ENCODE peak calls at places on chromosomes 11 and 22, in six cellular contexts. J is ascending aorta, L is ovary, P is mammary epithelial cell, N is dorsolateral prefrontal cortex, H is heart left ventricle. C is an unnamed sample.

GRCh38 chr11:94747136-94748110 is 20.7 kb upstream of the AMOTL1 start:
- DNase-seq in P (peak), J (no peak), H (no peak), N (no peak), L (no peak), C (no peak)

GRCh38 chr11:73217131-73217809 is 811 bp upstream of the P2RY2 start:
- DNase-seq in J (peak), N (no peak), H (no peak), P (no peak), L (peak), C (peak)

GRCh38 chr11:87604350-87604749 is 566.6 kb downstream of the TMEM135 start:
- DNase-seq in N (no peak), H (no peak), P (peak), L (no peak), J (no peak), C (no peak)

GRCh38 chr22:44671742-44672141 is 30.3 kb upstream of the PRR5 start:
- DNase-seq in P (peak), J (no peak), N (no peak), L (no peak), H (no peak), C (no peak)

GRCh38 chr11:3162410-3163240 is 2.5 kb downstream of the OSBPL5 start:
- DNase-seq in L (no peak), H (peak), P (no peak), J (peak), N (no peak), C (no peak)

GRCh38 chr22:37802310-37803194 is 5.2 kb upstream of the GCAT start:
- DNase-seq in L (peak), H (peak), P (no peak), J (no peak), N (peak), C (peak)

GRCh38 chr11:110308071-110308470 is 11.7 kb upstream of the RDX start:
- DNase-seq in N (no peak), L (no peak), H (no peak), J (no peak), P (no peak), C (no peak)

GRCh38 chr22:18050065-18050464 is 25.7 kb upstream of the MICAL3 start:
- DNase-seq in L (no peak), P (no peak), J (no peak), N (no peak), H (no peak), C (no peak)

GRCh38 chr11:113173023-113173594 is 141.3 kb upstream of the TTC12 start:
- DNase-seq in J (no peak), P (no peak), N (no peak), H (no peak), L (no peak), C (no peak)

GRCh38 chr11:65827774-65828156 is 6.0 kb upstream of the SNX32 start:
- DNase-seq in L (no peak), P (no peak), H (no peak), J (no peak), N (no peak), C (no peak)

GRCh38 chr22:20004464-20004863 is 12.2 kb downstream of the ARVCF start:
- DNase-seq in L (no peak), P (no peak), H (no peak), J (no peak), N (no peak), C (no peak)

GRCh38 chr11:27592111-27592780 is 85.7 kb upstream of the LIN7C start:
- DNase-seq in L (no peak), N (no peak), P (no peak), J (no peak), H (no peak), C (no peak)

GRCh38 chr11:134557571-134558257 is 145.7 kb upstream of the B3GAT1 start:
- DNase-seq in N (no peak), H (no peak), L (no peak), J (no peak), P (no peak), C (no peak)

GRCh38 chr11:76620471-76620870 is 50.1 kb downstream of the LRRC32 start:
- DNase-seq in L (no peak), J (no peak), N (no peak), P (peak), H (no peak), C (no peak)

GRCh38 chr11:69352715-69353325 is 58.9 kb downstream of the MYEOV start:
- DNase-seq in L (no peak), N (peak), P (peak), H (no peak), J (no peak), C (no peak)

GRCh38 chr11:2691991-2692841 is 7.6 kb downstream of the KCNQ1OT1 start:
- DNase-seq in N (no peak), L (peak), J (no peak), H (no peak), P (no peak), C (no peak)

GRCh38 chr22:44402196-44403111 is 89.7 kb upstream of the SHISAL1 start:
- DNase-seq in H (no peak), L (no peak), J (no peak), N (peak), P (no peak), C (no peak)

GRCh38 chr22:44901301-44901700 is 108.5 kb downstream of the PHF21B start:
- DNase-seq in H (no peak), J (no peak), L (no peak), N (no peak), P (no peak), C (no peak)

GRCh38 chr11:106137061-106137460 is 59.6 kb downstream of the AASDHPPT start:
- DNase-seq in H (no peak), J (no peak), P (no peak), L (no peak), N (no peak), C (no peak)

GRCh38 chr22:39332441-39333064 is 13.1 kb upstream of the RPL3 start:
- DNase-seq in L (no peak), P (no peak), H (no peak), N (no peak), J (no peak), C (no peak)

GRCh38 chr11:28072321-28072720 is 35.6 kb downstream of the KIF18A start:
- DNase-seq in L (no peak), H (no peak), J (no peak), P (no peak), N (no peak), C (no peak)

GRCh38 chr11:78039391-78039918 is 16.4 kb upstream of the KCTD14 start:
- DNase-seq in N (no peak), P (no peak), H (no peak), L (no peak), J (no peak), C (no peak)

GRCh38 chr11:78038697-78039313 is 15.7 kb upstream of the KCTD14 start:
- DNase-seq in P (no peak), N (no peak), L (no peak), H (no peak), J (no peak), C (no peak)

GRCh38 chr11:78040691-78041379 is 17.8 kb upstream of the KCTD14 start:
- DNase-seq in H (no peak), N (no peak), J (no peak), P (no peak), L (no peak), C (no peak)

GRCh38 chr11:78041843-78042455 is 18.9 kb upstream of the KCTD14 start:
- DNase-seq in H (no peak), N (no peak), L (no peak), P (no peak), J (no peak), C (no peak)

DNA sequence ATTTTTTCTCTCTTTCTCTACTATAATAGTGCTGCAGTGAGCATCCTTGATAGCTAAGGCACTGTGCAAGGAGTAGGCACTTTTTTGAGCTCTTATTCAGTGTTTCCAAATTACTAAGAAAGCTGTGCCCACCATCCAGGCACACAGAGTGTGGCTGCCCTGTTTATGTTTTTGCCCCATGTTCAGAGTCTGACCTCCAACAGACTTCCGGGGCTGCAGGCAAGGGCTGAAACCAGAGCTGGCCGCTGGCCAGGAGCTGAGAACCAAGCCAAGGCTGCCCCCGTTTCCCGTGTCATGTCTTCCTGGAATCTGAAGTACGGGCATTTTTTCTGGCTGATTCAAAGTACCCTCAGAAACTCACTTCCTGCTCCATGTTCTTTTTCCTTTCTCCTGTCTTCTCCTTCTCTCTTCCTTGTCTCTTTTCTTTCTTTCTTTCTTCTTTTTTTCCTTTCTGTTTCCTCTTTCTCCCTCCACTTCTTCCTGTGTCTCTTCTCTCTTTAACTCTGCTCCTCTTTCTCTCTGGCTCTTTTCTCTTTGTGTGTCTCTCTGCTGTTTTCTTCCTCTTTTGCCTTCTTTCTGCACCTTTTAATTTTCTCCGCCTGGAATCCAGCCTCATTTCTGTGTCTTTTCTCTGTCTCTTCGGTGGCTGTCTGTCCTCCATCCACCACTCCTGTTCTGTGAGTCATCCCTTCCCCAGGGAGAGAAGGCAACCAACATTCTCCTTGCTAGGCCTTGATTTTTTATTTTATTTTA is 17.0 kb upstream of the KCTD14 start:
- DNase-seq in P (peak), N (peak), L (peak), J (no peak), H (peak), C (no peak)
- TF ChIP-seq CTCF in P (no peak), N (no peak), L (no peak), J (no peak), H (no peak), C (no peak)

DNA sequence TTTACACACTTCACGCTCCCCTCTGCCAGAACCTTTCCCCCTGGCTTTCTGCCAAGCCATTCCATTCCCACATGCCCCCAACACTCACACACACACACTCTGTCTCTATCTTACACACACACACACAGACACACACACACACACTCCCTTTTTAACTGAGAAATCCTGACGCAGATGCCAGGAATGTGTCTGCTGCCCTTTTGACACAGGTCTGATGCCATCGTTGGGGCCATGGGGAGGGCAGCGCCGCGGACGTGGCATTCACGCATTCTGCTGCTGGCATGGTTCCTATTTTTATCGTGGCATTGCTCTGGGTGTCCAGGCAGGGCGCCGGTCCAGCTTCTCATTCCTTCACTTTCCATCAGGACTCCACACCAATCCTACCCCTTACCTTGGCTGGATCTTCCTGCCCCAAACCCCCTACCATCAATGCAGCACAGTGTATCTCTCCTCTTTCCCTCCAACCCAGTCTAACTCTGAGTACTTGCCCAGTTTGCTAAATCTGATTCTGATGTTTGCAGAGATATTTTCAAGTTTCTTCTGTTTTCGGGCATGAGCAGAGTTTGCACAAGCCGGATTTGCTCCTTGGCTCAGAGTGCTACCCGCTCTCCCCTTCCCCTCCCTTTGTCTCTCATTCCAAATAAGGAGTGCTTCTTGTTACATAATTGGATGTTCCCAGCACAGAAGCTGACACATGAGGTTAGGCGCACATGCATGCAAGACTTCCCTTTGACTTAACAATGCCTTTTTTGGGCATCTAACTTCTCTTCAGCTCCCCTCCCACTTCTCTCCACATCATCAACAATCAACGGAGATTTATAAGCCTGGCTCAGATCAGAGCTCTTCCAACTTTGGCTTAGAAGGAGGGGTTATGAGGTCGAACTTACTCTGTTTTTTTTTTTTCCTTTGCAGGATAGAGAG is 18.8 kb downstream of the SNX19 start:
- DNase-seq in H (peak), N (no peak), L (peak), J (peak), P (peak), C (no peak)
- H3K27ac ChIP-seq in H (peak), N (peak), L (peak), J (peak), P (peak), C (peak)

GRCh38 chr22:49963647-49964026 is 3.1 kb downstream of the PIM3 start:
- DNase-seq in L (no peak), N (peak), J (peak), P (no peak), H (no peak), C (peak)
- H3K4me3 ChIP-seq in L (peak), N (no peak), J (peak), P (peak), H (peak), C (peak)

GRCh38 chr22:42893366-42894150 is 36.5 kb upstream of the ARFGAP3 start:
- DNase-seq in N (no peak), H (no peak), P (no peak), L (no peak), J (no peak), C (no peak)
- TF ChIP-seq CTCF in N (no peak), H (no peak), P (no peak), L (no peak), J (no peak), C (no peak)

GRCh38 chr22:36383110-36383581 is 4.6 kb downstream of the MYH9 start:
- DNase-seq in L (no peak), H (no peak), N (no peak), J (no peak), P (peak), C (no peak)

GRCh38 chr22:36386351-36386899 is 1.3 kb downstream of the MYH9 start:
- DNase-seq in H (no peak), L (no peak), N (no peak), J (no peak), P (no peak), C (peak)

GRCh38 chr22:36386900-36387663 is 685 bp downstream of the MYH9 start:
- DNase-seq in H (peak), J (no peak), P (no peak), N (no peak), L (peak), C (peak)

GRCh38 chr22:36385491-36386350 is 2.0 kb downstream of the MYH9 start:
- DNase-seq in L (no peak), H (no peak), N (no peak), P (peak), J (peak), C (peak)

GRCh38 chr22:36384766-36385400 is 2.9 kb downstream of the MYH9 start:
- DNase-seq in N (no peak), L (no peak), H (no peak), P (no peak), J (no peak), C (no peak)
- H3K27ac ChIP-seq in N (peak), L (peak), H (peak), P (peak), J (peak), C (peak)

DNA sequence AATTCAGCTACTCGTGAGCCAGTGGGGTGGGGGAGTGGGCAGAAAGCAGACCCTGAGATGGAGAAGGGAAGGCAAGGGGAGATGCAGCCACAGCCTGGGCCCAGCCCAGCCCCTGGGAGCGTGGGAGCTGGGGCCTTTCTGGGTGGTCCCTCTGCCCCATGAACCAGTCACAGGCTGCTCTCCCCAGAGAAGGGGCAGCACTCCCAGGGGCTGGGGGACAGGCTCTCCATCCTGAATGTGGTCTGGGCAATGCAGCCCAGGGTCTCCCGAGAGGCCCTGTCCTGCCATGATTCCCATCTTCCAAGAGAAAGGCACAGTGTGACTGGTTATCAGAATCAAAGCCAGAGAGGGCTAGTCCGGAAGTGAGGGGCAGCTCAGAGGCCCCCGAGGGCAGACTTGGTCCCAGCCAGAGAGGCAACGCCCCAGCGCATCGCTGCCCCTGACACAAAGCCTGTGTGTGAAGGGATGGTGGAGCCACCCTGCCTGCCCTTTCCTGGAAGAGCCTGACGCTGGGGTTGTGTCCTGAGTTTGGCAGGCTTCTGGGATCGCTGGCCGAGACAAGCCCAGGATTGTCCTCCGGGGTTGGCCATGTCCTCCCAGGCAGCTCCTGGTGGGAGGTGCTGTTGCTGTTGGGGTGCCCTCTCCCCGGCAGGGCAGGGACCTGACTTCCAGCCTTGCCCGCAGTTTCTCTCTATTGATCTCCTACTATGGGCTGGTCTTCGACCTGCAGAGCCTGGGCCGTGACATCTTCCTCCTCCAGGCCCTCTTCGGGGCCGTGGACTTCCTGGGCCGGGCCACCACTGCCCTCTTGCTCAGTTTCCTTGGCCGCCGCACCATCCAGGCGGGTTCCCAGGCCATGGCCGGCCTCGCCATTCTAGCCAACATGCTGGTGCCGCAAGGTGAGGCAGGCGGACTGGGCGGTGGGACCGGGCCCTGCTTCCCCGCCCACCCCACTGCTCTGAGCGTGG is 23.8 kb upstream of the SLC22A12 start:
- DNase-seq in L (no peak), N (no peak), H (no peak), P (no peak), J (no peak), C (no peak)
- H3K4me3 ChIP-seq in L (no peak), N (no peak), H (no peak), P (no peak), J (no peak), C (no peak)

GRCh38 chr11:74388678-74389327 is 9.4 kb downstream of the PGM2L1 start:
- DNase-seq in N (no peak), L (peak), J (no peak), P (peak), H (peak), C (peak)
- TF ChIP-seq CTCF in N (peak), L (no peak), J (peak), P (peak), H (peak), C (peak)

GRCh38 chr11:19967796-19968195 is 192.5 kb downstream of the DBX1 start:
- DNase-seq in N (no peak), H (no peak), P (no peak), J (no peak), L (no peak), C (no peak)
- H3K27ac ChIP-seq in N (no peak), H (no peak), P (no peak), J (no peak), L (no peak), C (no peak)

GRCh38 chr11:57460756-57461749 is 725 bp downstream of the RTN4RL2 start:
- DNase-seq in J (no peak), L (no peak), P (no peak), N (no peak), H (no peak), C (no peak)
- H3K4me3 ChIP-seq in J (peak), L (peak), P (no peak), N (peak), H (peak), C (peak)

C was measured in gastrocnemius medialis.